ENCODE peak calls at places on chromosomes 5 and 9, in seven cellular contexts. One of them, this sample, is unnamed.

GRCh38 chr9:90853945-90854344 is 52.3 kb downstream of the SYK start:
- DNase-seq in NCI-H1417: no peak
- DNase-seq in GM12892: no peak
- DNase-seq in activated T-cell treated with anti-CD3 and anti-CD28 coated beads for 1 hour: no peak
- DNase-seq in stimulated activated CD8-positive, alpha-beta memory T cell treated with anti-CD3 and anti-CD28 coated beads, Interleukin-7, amount 100 ng/mL, for 1 hour: no peak
- DNase-seq in fibroblast of the conjunctiva: no peak
- DNase-seq in CD8-positive, alpha-beta memory T cell: no peak
- DNase-seq in this sample: no peak

GRCh38 chr9:116900543-116900942 is 213.4 kb downstream of the TRIM32 start:
- DNase-seq in NCI-H1417: no peak
- DNase-seq in stimulated activated CD8-positive, alpha-beta memory T cell treated with anti-CD3 and anti-CD28 coated beads, Interleukin-7, amount 100 ng/mL, for 1 hour: no peak
- DNase-seq in activated T-cell treated with anti-CD3 and anti-CD28 coated beads for 1 hour: no peak
- DNase-seq in CD8-positive, alpha-beta memory T cell: no peak
- DNase-seq in fibroblast of the conjunctiva: no peak
- DNase-seq in GM12892: no peak
- DNase-seq in this sample: no peak

GRCh38 chr5:67299317-67299716 is 102.7 kb upstream of the CD180 start:
- DNase-seq in fibroblast of the conjunctiva: no peak
- DNase-seq in CD8-positive, alpha-beta memory T cell: no peak
- DNase-seq in stimulated activated CD8-positive, alpha-beta memory T cell treated with anti-CD3 and anti-CD28 coated beads, Interleukin-7, amount 100 ng/mL, for 1 hour: no peak
- DNase-seq in activated T-cell treated with anti-CD3 and anti-CD28 coated beads for 1 hour: no peak
- DNase-seq in NCI-H1417: no peak
- DNase-seq in GM12892: no peak
- DNase-seq in this sample: no peak

GRCh38 chr9:125756499-125756898 is 9.3 kb downstream of the PBX3 start:
- DNase-seq in GM12892: no peak
- DNase-seq in NCI-H1417: no peak
- DNase-seq in stimulated activated CD8-positive, alpha-beta memory T cell treated with anti-CD3 and anti-CD28 coated beads, Interleukin-7, amount 100 ng/mL, for 1 hour: no peak
- DNase-seq in activated T-cell treated with anti-CD3 and anti-CD28 coated beads for 1 hour: no peak
- DNase-seq in CD8-positive, alpha-beta memory T cell: no peak
- DNase-seq in fibroblast of the conjunctiva: no peak
- DNase-seq in this sample: no peak

GRCh38 chr5:165616550-165617430 is 2111.4 kb downstream of the MAT2B start:
- DNase-seq in fibroblast of the conjunctiva: no peak
- DNase-seq in NCI-H1417: no peak
- DNase-seq in stimulated activated CD8-positive, alpha-beta memory T cell treated with anti-CD3 and anti-CD28 coated beads, Interleukin-7, amount 100 ng/mL, for 1 hour: no peak
- DNase-seq in activated T-cell treated with anti-CD3 and anti-CD28 coated beads for 1 hour: no peak
- DNase-seq in CD8-positive, alpha-beta memory T cell: no peak
- DNase-seq in GM12892: no peak
- DNase-seq in this sample: no peak

GRCh38 chr5:132961887-132962286 is 1.5 kb downstream of the AFF4 start:
- DNase-seq in stimulated activated CD8-positive, alpha-beta memory T cell treated with anti-CD3 and anti-CD28 coated beads, Interleukin-7, amount 100 ng/mL, for 1 hour: no peak
- DNase-seq in NCI-H1417: no peak
- DNase-seq in GM12892: no peak
- DNase-seq in fibroblast of the conjunctiva: no peak
- DNase-seq in activated T-cell treated with anti-CD3 and anti-CD28 coated beads for 1 hour: no peak
- DNase-seq in CD8-positive, alpha-beta memory T cell: no peak
- DNase-seq in this sample: no peak

GRCh38 chr5:160311491-160312138 is 749 bp downstream of the CCNJL start:
- DNase-seq in stimulated activated CD8-positive, alpha-beta memory T cell treated with anti-CD3 and anti-CD28 coated beads, Interleukin-7, amount 100 ng/mL, for 1 hour: no peak
- DNase-seq in fibroblast of the conjunctiva: no peak
- DNase-seq in NCI-H1417: no peak
- DNase-seq in GM12892: no peak
- DNase-seq in CD8-positive, alpha-beta memory T cell: no peak
- DNase-seq in activated T-cell treated with anti-CD3 and anti-CD28 coated beads for 1 hour: no peak
- DNase-seq in this sample: no peak

GRCh38 chr9:96649620-96650323 is 5.3 kb downstream of the PRXL2C start:
- DNase-seq in stimulated activated CD8-positive, alpha-beta memory T cell treated with anti-CD3 and anti-CD28 coated beads, Interleukin-7, amount 100 ng/mL, for 1 hour: no peak
- DNase-seq in fibroblast of the conjunctiva: no peak
- DNase-seq in activated T-cell treated with anti-CD3 and anti-CD28 coated beads for 1 hour: no peak
- DNase-seq in GM12892: no peak
- DNase-seq in CD8-positive, alpha-beta memory T cell: no peak
- DNase-seq in NCI-H1417: no peak
- DNase-seq in this sample: no peak

GRCh38 chr5:33476992-33477391 is 36.2 kb downstream of the TARS1 start:
- DNase-seq in stimulated activated CD8-positive, alpha-beta memory T cell treated with anti-CD3 and anti-CD28 coated beads, Interleukin-7, amount 100 ng/mL, for 1 hour: no peak
- DNase-seq in fibroblast of the conjunctiva: no peak
- DNase-seq in GM12892: no peak
- DNase-seq in NCI-H1417: no peak
- DNase-seq in CD8-positive, alpha-beta memory T cell: no peak
- DNase-seq in activated T-cell treated with anti-CD3 and anti-CD28 coated beads for 1 hour: no peak
- DNase-seq in this sample: no peak

GRCh38 chr9:128847803-128848202 is 18.2 kb upstream of the SPOUT1 start:
- DNase-seq in stimulated activated CD8-positive, alpha-beta memory T cell treated with anti-CD3 and anti-CD28 coated beads, Interleukin-7, amount 100 ng/mL, for 1 hour: no peak
- DNase-seq in activated T-cell treated with anti-CD3 and anti-CD28 coated beads for 1 hour: no peak
- DNase-seq in CD8-positive, alpha-beta memory T cell: no peak
- DNase-seq in NCI-H1417: no peak
- DNase-seq in fibroblast of the conjunctiva: no peak
- DNase-seq in GM12892: no peak
- DNase-seq in this sample: no peak

GRCh38 chr5:33994845-33995244 is 10.4 kb upstream of the SLC45A2 start:
- DNase-seq in CD8-positive, alpha-beta memory T cell: no peak
- DNase-seq in fibroblast of the conjunctiva: peak
- DNase-seq in GM12892: no peak
- DNase-seq in activated T-cell treated with anti-CD3 and anti-CD28 coated beads for 1 hour: no peak
- DNase-seq in NCI-H1417: peak
- DNase-seq in stimulated activated CD8-positive, alpha-beta memory T cell treated with anti-CD3 and anti-CD28 coated beads, Interleukin-7, amount 100 ng/mL, for 1 hour: no peak
- DNase-seq in this sample: no peak

GRCh38 chr5:91318727-91319126 is 64.4 kb downstream of the ARRDC3 start:
- DNase-seq in fibroblast of the conjunctiva: no peak
- DNase-seq in activated T-cell treated with anti-CD3 and anti-CD28 coated beads for 1 hour: no peak
- DNase-seq in stimulated activated CD8-positive, alpha-beta memory T cell treated with anti-CD3 and anti-CD28 coated beads, Interleukin-7, amount 100 ng/mL, for 1 hour: no peak
- DNase-seq in CD8-positive, alpha-beta memory T cell: no peak
- DNase-seq in GM12892: no peak
- DNase-seq in NCI-H1417: no peak
- DNase-seq in this sample: no peak

GRCh38 chr5:52786937-52787599 is 648 bp upstream of the ITGA1 start:
- DNase-seq in activated T-cell treated with anti-CD3 and anti-CD28 coated beads for 1 hour: no peak
- DNase-seq in stimulated activated CD8-positive, alpha-beta memory T cell treated with anti-CD3 and anti-CD28 coated beads, Interleukin-7, amount 100 ng/mL, for 1 hour: no peak
- DNase-seq in GM12892: no peak
- DNase-seq in CD8-positive, alpha-beta memory T cell: peak
- DNase-seq in fibroblast of the conjunctiva: no peak
- DNase-seq in NCI-H1417: no peak
- DNase-seq in this sample: no peak

GRCh38 chr5:115389799-115390382 is 93.4 kb upstream of the CCDC112 start:
- DNase-seq in activated T-cell treated with anti-CD3 and anti-CD28 coated beads for 1 hour: no peak
- DNase-seq in GM12892: no peak
- DNase-seq in CD8-positive, alpha-beta memory T cell: no peak
- DNase-seq in NCI-H1417: peak
- DNase-seq in stimulated activated CD8-positive, alpha-beta memory T cell treated with anti-CD3 and anti-CD28 coated beads, Interleukin-7, amount 100 ng/mL, for 1 hour: no peak
- DNase-seq in fibroblast of the conjunctiva: no peak
- DNase-seq in this sample: no peak

GRCh38 chr9:35681341-35682002 is 7.7 kb downstream of the CA9 start:
- DNase-seq in fibroblast of the conjunctiva: no peak
- DNase-seq in GM12892: no peak
- DNase-seq in NCI-H1417: no peak
- DNase-seq in stimulated activated CD8-positive, alpha-beta memory T cell treated with anti-CD3 and anti-CD28 coated beads, Interleukin-7, amount 100 ng/mL, for 1 hour: no peak
- DNase-seq in CD8-positive, alpha-beta memory T cell: no peak
- DNase-seq in activated T-cell treated with anti-CD3 and anti-CD28 coated beads for 1 hour: no peak
- DNase-seq in this sample: no peak

GRCh38 chr9:124257070-124257864 is 482 bp upstream of the NEK6 start:
- DNase-seq in fibroblast of the conjunctiva: no peak
- DNase-seq in activated T-cell treated with anti-CD3 and anti-CD28 coated beads for 1 hour: no peak
- DNase-seq in CD8-positive, alpha-beta memory T cell: peak
- DNase-seq in stimulated activated CD8-positive, alpha-beta memory T cell treated with anti-CD3 and anti-CD28 coated beads, Interleukin-7, amount 100 ng/mL, for 1 hour: no peak
- DNase-seq in NCI-H1417: no peak
- DNase-seq in GM12892: no peak
- DNase-seq in this sample: no peak

GRCh38 chr5:149886060-149886459 is 58.5 kb downstream of the PDE6A start:
- DNase-seq in GM12892: no peak
- DNase-seq in activated T-cell treated with anti-CD3 and anti-CD28 coated beads for 1 hour: no peak
- DNase-seq in fibroblast of the conjunctiva: no peak
- DNase-seq in CD8-positive, alpha-beta memory T cell: no peak
- DNase-seq in stimulated activated CD8-positive, alpha-beta memory T cell treated with anti-CD3 and anti-CD28 coated beads, Interleukin-7, amount 100 ng/mL, for 1 hour: no peak
- DNase-seq in NCI-H1417: no peak
- DNase-seq in this sample: no peak

GRCh38 chr5:138950411-138951011 is 75.4 kb upstream of the LRRTM2 start:
- DNase-seq in fibroblast of the conjunctiva: no peak
- DNase-seq in activated T-cell treated with anti-CD3 and anti-CD28 coated beads for 1 hour: no peak
- DNase-seq in NCI-H1417: peak
- DNase-seq in stimulated activated CD8-positive, alpha-beta memory T cell treated with anti-CD3 and anti-CD28 coated beads, Interleukin-7, amount 100 ng/mL, for 1 hour: no peak
- DNase-seq in GM12892: no peak
- DNase-seq in CD8-positive, alpha-beta memory T cell: no peak
- DNase-seq in this sample: no peak

GRCh38 chr5:36607114-36607561 is 732 bp downstream of the SLC1A3 start:
- DNase-seq in fibroblast of the conjunctiva: peak
- DNase-seq in CD8-positive, alpha-beta memory T cell: no peak
- DNase-seq in GM12892: no peak
- DNase-seq in activated T-cell treated with anti-CD3 and anti-CD28 coated beads for 1 hour: no peak
- DNase-seq in stimulated activated CD8-positive, alpha-beta memory T cell treated with anti-CD3 and anti-CD28 coated beads, Interleukin-7, amount 100 ng/mL, for 1 hour: no peak
- DNase-seq in NCI-H1417: no peak
- DNase-seq in this sample: no peak

GRCh38 chr5:67748165-67748690 is 467.3 kb upstream of the PIK3R1 start:
- DNase-seq in CD8-positive, alpha-beta memory T cell: no peak
- DNase-seq in NCI-H1417: no peak
- DNase-seq in fibroblast of the conjunctiva: no peak
- DNase-seq in stimulated activated CD8-positive, alpha-beta memory T cell treated with anti-CD3 and anti-CD28 coated beads, Interleukin-7, amount 100 ng/mL, for 1 hour: no peak
- DNase-seq in activated T-cell treated with anti-CD3 and anti-CD28 coated beads for 1 hour: no peak
- DNase-seq in GM12892: no peak
- DNase-seq in this sample: no peak

GRCh38 chr5:42887094-42887493 is 75.4 kb upstream of the SELENOP start:
- DNase-seq in GM12892: no peak
- DNase-seq in activated T-cell treated with anti-CD3 and anti-CD28 coated beads for 1 hour: no peak
- DNase-seq in NCI-H1417: peak
- DNase-seq in stimulated activated CD8-positive, alpha-beta memory T cell treated with anti-CD3 and anti-CD28 coated beads, Interleukin-7, amount 100 ng/mL, for 1 hour: no peak
- DNase-seq in fibroblast of the conjunctiva: no peak
- DNase-seq in CD8-positive, alpha-beta memory T cell: no peak
- DNase-seq in this sample: no peak

GRCh38 chr5:72184408-72184807 is 77.1 kb downstream of the MAP1B start:
- DNase-seq in activated T-cell treated with anti-CD3 and anti-CD28 coated beads for 1 hour: no peak
- DNase-seq in CD8-positive, alpha-beta memory T cell: no peak
- DNase-seq in stimulated activated CD8-positive, alpha-beta memory T cell treated with anti-CD3 and anti-CD28 coated beads, Interleukin-7, amount 100 ng/mL, for 1 hour: no peak
- DNase-seq in NCI-H1417: no peak
- DNase-seq in fibroblast of the conjunctiva: no peak
- DNase-seq in GM12892: no peak
- DNase-seq in this sample: no peak

GRCh38 chr5:140358738-140359310 is 1.2 kb upstream of the SLC4A9 start:
- DNase-seq in stimulated activated CD8-positive, alpha-beta memory T cell treated with anti-CD3 and anti-CD28 coated beads, Interleukin-7, amount 100 ng/mL, for 1 hour: no peak
- DNase-seq in fibroblast of the conjunctiva: no peak
- DNase-seq in CD8-positive, alpha-beta memory T cell: no peak
- DNase-seq in activated T-cell treated with anti-CD3 and anti-CD28 coated beads for 1 hour: no peak
- DNase-seq in NCI-H1417: no peak
- DNase-seq in GM12892: no peak
- DNase-seq in this sample: no peak

GRCh38 chr5:172683696-172684464 is 42.8 kb downstream of the NEURL1B start:
- DNase-seq in fibroblast of the conjunctiva: no peak
- DNase-seq in NCI-H1417: no peak
- DNase-seq in stimulated activated CD8-positive, alpha-beta memory T cell treated with anti-CD3 and anti-CD28 coated beads, Interleukin-7, amount 100 ng/mL, for 1 hour: peak
- DNase-seq in activated T-cell treated with anti-CD3 and anti-CD28 coated beads for 1 hour: peak
- DNase-seq in GM12892: no peak
- DNase-seq in CD8-positive, alpha-beta memory T cell: peak
- DNase-seq in this sample: no peak

GRCh38 chr5:56534102-56534501 is 281.2 kb upstream of the MAP3K1 start:
- DNase-seq in CD8-positive, alpha-beta memory T cell: no peak
- DNase-seq in GM12892: no peak
- DNase-seq in fibroblast of the conjunctiva: no peak
- DNase-seq in activated T-cell treated with anti-CD3 and anti-CD28 coated beads for 1 hour: no peak
- DNase-seq in stimulated activated CD8-positive, alpha-beta memory T cell treated with anti-CD3 and anti-CD28 coated beads, Interleukin-7, amount 100 ng/mL, for 1 hour: no peak
- DNase-seq in NCI-H1417: no peak
- DNase-seq in this sample: no peak

GRCh38 chr5:77197840-77198554 is 12.5 kb upstream of the PDE8B start:
- DNase-seq in stimulated activated CD8-positive, alpha-beta memory T cell treated with anti-CD3 and anti-CD28 coated beads, Interleukin-7, amount 100 ng/mL, for 1 hour: no peak
- DNase-seq in activated T-cell treated with anti-CD3 and anti-CD28 coated beads for 1 hour: no peak
- DNase-seq in GM12892: no peak
- DNase-seq in CD8-positive, alpha-beta memory T cell: no peak
- DNase-seq in NCI-H1417: no peak
- DNase-seq in fibroblast of the conjunctiva: no peak
- DNase-seq in this sample: no peak

GRCh38 chr5:1510151-1510561 is 13.6 kb downstream of the LPCAT1 start:
- DNase-seq in stimulated activated CD8-positive, alpha-beta memory T cell treated with anti-CD3 and anti-CD28 coated beads, Interleukin-7, amount 100 ng/mL, for 1 hour: no peak
- DNase-seq in GM12892: no peak
- DNase-seq in activated T-cell treated with anti-CD3 and anti-CD28 coated beads for 1 hour: no peak
- DNase-seq in NCI-H1417: no peak
- DNase-seq in fibroblast of the conjunctiva: no peak
- DNase-seq in CD8-positive, alpha-beta memory T cell: peak
- DNase-seq in this sample: no peak

GRCh38 chr5:77773734-77774280 is 2.3 kb downstream of the TBCA start:
- DNase-seq in GM12892: no peak
- DNase-seq in NCI-H1417: no peak
- DNase-seq in fibroblast of the conjunctiva: no peak
- DNase-seq in stimulated activated CD8-positive, alpha-beta memory T cell treated with anti-CD3 and anti-CD28 coated beads, Interleukin-7, amount 100 ng/mL, for 1 hour: no peak
- DNase-seq in activated T-cell treated with anti-CD3 and anti-CD28 coated beads for 1 hour: no peak
- DNase-seq in CD8-positive, alpha-beta memory T cell: no peak
- DNase-seq in this sample: no peak

GRCh38 chr9:33112099-33112498 is 35.6 kb upstream of the SMU1 start:
- DNase-seq in GM12892: no peak
- DNase-seq in NCI-H1417: no peak
- DNase-seq in activated T-cell treated with anti-CD3 and anti-CD28 coated beads for 1 hour: no peak
- DNase-seq in stimulated activated CD8-positive, alpha-beta memory T cell treated with anti-CD3 and anti-CD28 coated beads, Interleukin-7, amount 100 ng/mL, for 1 hour: no peak
- DNase-seq in CD8-positive, alpha-beta memory T cell: no peak
- DNase-seq in fibroblast of the conjunctiva: no peak
- DNase-seq in this sample: no peak

GRCh38 chr9:2116073-2116472 is 100.9 kb downstream of the SMARCA2 start:
- DNase-seq in fibroblast of the conjunctiva: no peak
- DNase-seq in GM12892: no peak
- DNase-seq in CD8-positive, alpha-beta memory T cell: no peak
- DNase-seq in activated T-cell treated with anti-CD3 and anti-CD28 coated beads for 1 hour: no peak
- DNase-seq in stimulated activated CD8-positive, alpha-beta memory T cell treated with anti-CD3 and anti-CD28 coated beads, Interleukin-7, amount 100 ng/mL, for 1 hour: no peak
- DNase-seq in NCI-H1417: no peak
- DNase-seq in this sample: no peak

GRCh38 chr9:33106827-33107621 is 30.6 kb upstream of the SMU1 start:
- DNase-seq in stimulated activated CD8-positive, alpha-beta memory T cell treated with anti-CD3 and anti-CD28 coated beads, Interleukin-7, amount 100 ng/mL, for 1 hour: no peak
- DNase-seq in activated T-cell treated with anti-CD3 and anti-CD28 coated beads for 1 hour: no peak
- DNase-seq in NCI-H1417: no peak
- DNase-seq in fibroblast of the conjunctiva: no peak
- DNase-seq in CD8-positive, alpha-beta memory T cell: no peak
- DNase-seq in GM12892: no peak
- DNase-seq in this sample: no peak